ENCODE peak calls at places on chromosomes 1 and 21, in eight cellular contexts. One of them, this sample, is unnamed.
A peak's percentile ranks its signal among the peaks of the same experiment; 100 is the strongest.

GRCh38 chr21:42337830-42338729 is 12.7 kb downstream of the TFF2 start:
- DNase-seq in omental fat pad: peak; percentile 61
- DNase-seq in fibroblast of lung: peak; percentile 35
- DNase-seq in ovary: peak; percentile 53
- DNase-seq in AG09309: no peak
- DNase-seq in A172: peak; percentile 50
- DNase-seq in HTR-8/SVneo: peak; percentile 25
- DNase-seq in CD8-positive, alpha-beta memory T cell: peak; percentile 79
- DNase-seq in this sample: no peak

GRCh38 chr1:205449750-205450443 is 5.9 kb downstream of the BLACAT1 start:
- DNase-seq in fibroblast of lung: peak; percentile 74
- DNase-seq in CD8-positive, alpha-beta memory T cell: no peak
- DNase-seq in A172: peak; percentile 86
- DNase-seq in ovary: no peak
- DNase-seq in AG09309: no peak
- DNase-seq in omental fat pad: no peak
- DNase-seq in HTR-8/SVneo: peak; percentile 71
- DNase-seq in this sample: no peak

GRCh38 chr1:203051841-203052324 is 25.6 kb downstream of the PPFIA4 start:
- DNase-seq in CD8-positive, alpha-beta memory T cell: no peak
- DNase-seq in HTR-8/SVneo: no peak
- DNase-seq in A172: no peak
- DNase-seq in fibroblast of lung: no peak
- DNase-seq in omental fat pad: no peak
- DNase-seq in ovary: peak; percentile 43
- DNase-seq in AG09309: no peak
- DNase-seq in this sample: no peak

GRCh38 chr1:31617917-31618746 is 643 bp downstream of the HCRTR1 start:
- DNase-seq in AG09309: no peak
- DNase-seq in CD8-positive, alpha-beta memory T cell: peak; percentile 46
- DNase-seq in ovary: peak; percentile 55
- DNase-seq in omental fat pad: no peak
- DNase-seq in A172: no peak
- DNase-seq in fibroblast of lung: peak; percentile 26
- DNase-seq in HTR-8/SVneo: peak; percentile 67
- DNase-seq in this sample: no peak

GRCh38 chr1:183932412-183932811 is 105.1 kb downstream of the COLGALT2 start:
- DNase-seq in A172: peak; percentile 63
- DNase-seq in CD8-positive, alpha-beta memory T cell: no peak
- DNase-seq in ovary: peak; percentile 86
- DNase-seq in omental fat pad: peak; percentile 51
- DNase-seq in HTR-8/SVneo: no peak
- DNase-seq in AG09309: peak; percentile 44
- DNase-seq in fibroblast of lung: peak; percentile 93
- DNase-seq in this sample: peak; percentile 78

GRCh38 chr1:100440075-100440809 is 87.9 kb downstream of the CDC14A start:
- DNase-seq in CD8-positive, alpha-beta memory T cell: peak; percentile 84
- DNase-seq in A172: peak; percentile 38
- DNase-seq in fibroblast of lung: no peak
- DNase-seq in HTR-8/SVneo: no peak
- DNase-seq in omental fat pad: no peak
- DNase-seq in ovary: no peak
- DNase-seq in AG09309: no peak
- DNase-seq in this sample: no peak

GRCh38 chr21:45617021-45617930 is 26.2 kb upstream of the PCBP3 start:
- DNase-seq in CD8-positive, alpha-beta memory T cell: no peak
- DNase-seq in ovary: no peak
- DNase-seq in omental fat pad: peak; percentile 4
- DNase-seq in HTR-8/SVneo: no peak
- DNase-seq in AG09309: no peak
- DNase-seq in A172: no peak
- DNase-seq in fibroblast of lung: no peak
- DNase-seq in this sample: no peak

GRCh38 chr1:147389532-147390184 is 147.2 kb downstream of the CHD1L start:
- DNase-seq in ovary: no peak
- DNase-seq in AG09309: peak; percentile 18
- DNase-seq in HTR-8/SVneo: peak; percentile 53
- DNase-seq in A172: peak; percentile 44
- DNase-seq in fibroblast of lung: peak; percentile 31
- DNase-seq in omental fat pad: no peak
- DNase-seq in CD8-positive, alpha-beta memory T cell: peak; percentile 10
- DNase-seq in this sample: peak; percentile 27

GRCh38 chr1:113991467-113991997 is 12.3 kb downstream of the OLFML3 start:
- DNase-seq in CD8-positive, alpha-beta memory T cell: no peak
- DNase-seq in fibroblast of lung: no peak
- DNase-seq in AG09309: no peak
- DNase-seq in A172: no peak
- DNase-seq in HTR-8/SVneo: no peak
- DNase-seq in ovary: no peak
- DNase-seq in omental fat pad: no peak
- DNase-seq in this sample: no peak

GRCh38 chr1:200022239-200022804 is 5.2 kb upstream of the NR5A2 start:
- DNase-seq in CD8-positive, alpha-beta memory T cell: no peak
- DNase-seq in ovary: no peak
- DNase-seq in fibroblast of lung: no peak
- DNase-seq in HTR-8/SVneo: no peak
- DNase-seq in A172: no peak
- DNase-seq in AG09309: no peak
- DNase-seq in omental fat pad: no peak
- DNase-seq in this sample: no peak

GRCh38 chr1:101004666-101005065 is 20.9 kb downstream of the DPH5 start:
- DNase-seq in fibroblast of lung: peak; percentile 37
- DNase-seq in omental fat pad: no peak
- DNase-seq in HTR-8/SVneo: no peak
- DNase-seq in CD8-positive, alpha-beta memory T cell: no peak
- DNase-seq in AG09309: no peak
- DNase-seq in A172: no peak
- DNase-seq in ovary: no peak
- DNase-seq in this sample: no peak

GRCh38 chr1:223680188-223680587 is 14.7 kb upstream of the CAPN8 start:
- DNase-seq in CD8-positive, alpha-beta memory T cell: no peak
- DNase-seq in fibroblast of lung: no peak
- DNase-seq in A172: no peak
- DNase-seq in HTR-8/SVneo: no peak
- DNase-seq in omental fat pad: no peak
- DNase-seq in ovary: no peak
- DNase-seq in AG09309: no peak
- DNase-seq in this sample: no peak

GRCh38 chr1:66532798-66533783 is 862 bp upstream of the SGIP1 start:
- DNase-seq in HTR-8/SVneo: no peak
- DNase-seq in fibroblast of lung: peak; percentile 83
- DNase-seq in omental fat pad: no peak
- DNase-seq in A172: no peak
- DNase-seq in ovary: no peak
- DNase-seq in CD8-positive, alpha-beta memory T cell: peak; percentile 7
- DNase-seq in AG09309: peak; percentile 63
- DNase-seq in this sample: peak; percentile 91

GRCh38 chr1:165884009-165884689 is 56.7 kb downstream of the UCK2 start:
- DNase-seq in omental fat pad: no peak
- DNase-seq in ovary: no peak
- DNase-seq in CD8-positive, alpha-beta memory T cell: no peak
- DNase-seq in HTR-8/SVneo: no peak
- DNase-seq in AG09309: no peak
- DNase-seq in A172: no peak
- DNase-seq in fibroblast of lung: peak; percentile 55
- DNase-seq in this sample: no peak

GRCh38 chr1:27418326-27418761 is 25.9 kb downstream of the GPR3 start:
- DNase-seq in HTR-8/SVneo: no peak
- DNase-seq in fibroblast of lung: peak; percentile 95
- DNase-seq in CD8-positive, alpha-beta memory T cell: no peak
- DNase-seq in omental fat pad: no peak
- DNase-seq in A172: peak; percentile 83
- DNase-seq in AG09309: peak; percentile 82
- DNase-seq in ovary: no peak
- DNase-seq in this sample: peak; percentile 82

GRCh38 chr1:39500862-39501389 is 9.5 kb downstream of the BMP8A start:
- DNase-seq in fibroblast of lung: no peak
- DNase-seq in CD8-positive, alpha-beta memory T cell: no peak
- DNase-seq in A172: no peak
- DNase-seq in omental fat pad: no peak
- DNase-seq in ovary: no peak
- DNase-seq in HTR-8/SVneo: no peak
- DNase-seq in AG09309: no peak
- DNase-seq in this sample: no peak

GRCh38 chr1:170410391-170411146 is 121.4 kb upstream of the GORAB start:
- DNase-seq in omental fat pad: no peak
- DNase-seq in HTR-8/SVneo: peak; percentile 13
- DNase-seq in ovary: no peak
- DNase-seq in AG09309: peak; percentile 92
- DNase-seq in fibroblast of lung: peak; percentile 88
- DNase-seq in CD8-positive, alpha-beta memory T cell: no peak
- DNase-seq in A172: peak; percentile 83
- DNase-seq in this sample: no peak

GRCh38 chr1:208270679-208271111 is 26.5 kb upstream of the PLXNA2 start:
- DNase-seq in fibroblast of lung: peak; percentile 45
- DNase-seq in ovary: no peak
- DNase-seq in CD8-positive, alpha-beta memory T cell: no peak
- DNase-seq in AG09309: no peak
- DNase-seq in omental fat pad: no peak
- DNase-seq in HTR-8/SVneo: no peak
- DNase-seq in A172: no peak
- DNase-seq in this sample: no peak

GRCh38 chr21:26448751-26449150 is 124.3 kb downstream of the CYYR1 start:
- DNase-seq in HTR-8/SVneo: no peak
- DNase-seq in AG09309: no peak
- DNase-seq in omental fat pad: no peak
- DNase-seq in fibroblast of lung: peak; percentile 10
- DNase-seq in A172: no peak
- DNase-seq in CD8-positive, alpha-beta memory T cell: no peak
- DNase-seq in ovary: no peak
- DNase-seq in this sample: no peak

GRCh38 chr1:206839857-206840256 is 25.6 kb upstream of the IL20 start:
- DNase-seq in omental fat pad: no peak
- DNase-seq in CD8-positive, alpha-beta memory T cell: no peak
- DNase-seq in AG09309: peak; percentile 56
- DNase-seq in fibroblast of lung: peak; percentile 89
- DNase-seq in HTR-8/SVneo: peak; percentile 83
- DNase-seq in ovary: no peak
- DNase-seq in A172: peak; percentile 93
- DNase-seq in this sample: peak; percentile 79

GRCh38 chr1:211885746-211886522 is 55.4 kb upstream of the LPGAT1 start:
- DNase-seq in AG09309: no peak
- DNase-seq in A172: no peak
- DNase-seq in omental fat pad: no peak
- DNase-seq in HTR-8/SVneo: no peak
- DNase-seq in fibroblast of lung: no peak
- DNase-seq in ovary: no peak
- DNase-seq in CD8-positive, alpha-beta memory T cell: no peak
- DNase-seq in this sample: no peak

GRCh38 chr1:175797576-175797975 is 54.2 kb upstream of the TNR start:
- DNase-seq in A172: no peak
- DNase-seq in HTR-8/SVneo: no peak
- DNase-seq in fibroblast of lung: no peak
- DNase-seq in ovary: no peak
- DNase-seq in omental fat pad: no peak
- DNase-seq in CD8-positive, alpha-beta memory T cell: no peak
- DNase-seq in AG09309: no peak
- DNase-seq in this sample: no peak

GRCh38 chr21:36349315-36349714 is 29.3 kb downstream of the MORC3 start:
- DNase-seq in fibroblast of lung: no peak
- DNase-seq in ovary: no peak
- DNase-seq in AG09309: no peak
- DNase-seq in omental fat pad: no peak
- DNase-seq in CD8-positive, alpha-beta memory T cell: no peak
- DNase-seq in HTR-8/SVneo: no peak
- DNase-seq in A172: no peak
- DNase-seq in this sample: no peak

GRCh38 chr1:171346866-171347265 is 32.9 kb downstream of the FMO4 start:
- DNase-seq in omental fat pad: no peak
- DNase-seq in HTR-8/SVneo: no peak
- DNase-seq in A172: no peak
- DNase-seq in ovary: no peak
- DNase-seq in fibroblast of lung: peak; percentile 6
- DNase-seq in AG09309: no peak
- DNase-seq in CD8-positive, alpha-beta memory T cell: no peak
- DNase-seq in this sample: no peak